ENCODE peak calls at places on chromosome 6, in six cellular contexts. One of them, this sample, is unnamed.

GRCh38 chr6:57207141-57207540 is 15.0 kb downstream of the RAB23 start:
- DNase-seq in CD8-positive, alpha-beta memory T cell: no peak
- DNase-seq in SK-N-SH: no peak
- DNase-seq in A549: no peak
- DNase-seq in T follicular helper cell: no peak
- DNase-seq in HFFc6: peak; percentile 49
- DNase-seq in this sample: no peak

GRCh38 chr6:16855460-16855859 is 94.2 kb upstream of the ATXN1 start:
- DNase-seq in CD8-positive, alpha-beta memory T cell: no peak
- DNase-seq in SK-N-SH: no peak
- DNase-seq in A549: no peak
- DNase-seq in T follicular helper cell: no peak
- DNase-seq in HFFc6: no peak
- DNase-seq in this sample: no peak

GRCh38 chr6:43491750-43492661 is 14.6 kb downstream of the TJAP1 start:
- DNase-seq in CD8-positive, alpha-beta memory T cell: no peak
- DNase-seq in SK-N-SH: peak; percentile 52
- DNase-seq in A549: no peak
- DNase-seq in T follicular helper cell: no peak
- DNase-seq in HFFc6: peak; percentile 74
- DNase-seq in this sample: no peak

GRCh38 chr6:158571826-158572652 is 12.1 kb downstream of the TMEM181 start:
- DNase-seq in CD8-positive, alpha-beta memory T cell: no peak
- DNase-seq in SK-N-SH: no peak
- DNase-seq in A549: no peak
- DNase-seq in T follicular helper cell: no peak
- DNase-seq in HFFc6: no peak
- DNase-seq in this sample: no peak

GRCh38 chr6:51963980-51964379 is 123.4 kb downstream of the PKHD1 start:
- DNase-seq in CD8-positive, alpha-beta memory T cell: no peak
- DNase-seq in SK-N-SH: no peak
- DNase-seq in A549: no peak
- DNase-seq in T follicular helper cell: no peak
- DNase-seq in HFFc6: no peak
- DNase-seq in this sample: no peak

GRCh38 chr6:106512958-106513480 is 116.3 kb downstream of the RTN4IP1 start:
- DNase-seq in CD8-positive, alpha-beta memory T cell: no peak
- DNase-seq in SK-N-SH: no peak
- DNase-seq in A549: no peak
- DNase-seq in T follicular helper cell: no peak
- DNase-seq in HFFc6: no peak
- DNase-seq in this sample: no peak

GRCh38 chr6:149061933-149062332 is 255.6 kb upstream of the TAB2 start:
- DNase-seq in CD8-positive, alpha-beta memory T cell: no peak
- DNase-seq in SK-N-SH: no peak
- DNase-seq in A549: no peak
- DNase-seq in T follicular helper cell: no peak
- DNase-seq in HFFc6: no peak
- DNase-seq in this sample: no peak

GRCh38 chr6:89385846-89386245 is 26.2 kb downstream of the RRAGD start:
- DNase-seq in CD8-positive, alpha-beta memory T cell: no peak
- DNase-seq in SK-N-SH: no peak
- DNase-seq in A549: no peak
- DNase-seq in T follicular helper cell: no peak
- DNase-seq in HFFc6: no peak
- DNase-seq in this sample: no peak

GRCh38 chr6:28207244-28208179 is 17.6 kb upstream of the ZSCAN9 start:
- DNase-seq in CD8-positive, alpha-beta memory T cell: no peak
- DNase-seq in SK-N-SH: peak; percentile 42
- DNase-seq in A549: no peak
- DNase-seq in T follicular helper cell: no peak
- DNase-seq in HFFc6: no peak
- DNase-seq in this sample: peak; percentile 79

GRCh38 chr6:136962661-136963060 is 40.6 kb downstream of the SLC35D3 start:
- DNase-seq in CD8-positive, alpha-beta memory T cell: no peak
- DNase-seq in SK-N-SH: peak; percentile 58
- DNase-seq in A549: no peak
- DNase-seq in T follicular helper cell: no peak
- DNase-seq in HFFc6: no peak
- DNase-seq in this sample: peak; percentile 35

GRCh38 chr6:24996145-24996836 is 60.5 kb upstream of the RIPOR2 start:
- DNase-seq in CD8-positive, alpha-beta memory T cell: no peak
- DNase-seq in SK-N-SH: no peak
- DNase-seq in A549: no peak
- DNase-seq in T follicular helper cell: no peak
- DNase-seq in HFFc6: no peak
- DNase-seq in this sample: no peak

GRCh38 chr6:75337805-75338204 is 53.2 kb upstream of the TMEM30A start:
- DNase-seq in CD8-positive, alpha-beta memory T cell: no peak
- DNase-seq in SK-N-SH: no peak
- DNase-seq in A549: no peak
- DNase-seq in T follicular helper cell: no peak
- DNase-seq in HFFc6: no peak
- DNase-seq in this sample: no peak

GRCh38 chr6:166268431-166268830 is 39.8 kb downstream of the PRR18 start:
- DNase-seq in CD8-positive, alpha-beta memory T cell: no peak
- DNase-seq in SK-N-SH: no peak
- DNase-seq in A549: no peak
- DNase-seq in T follicular helper cell: no peak
- DNase-seq in HFFc6: no peak
- DNase-seq in this sample: no peak

GRCh38 chr6:106163446-106163965 is 77.4 kb downstream of the PRDM1 start:
- DNase-seq in CD8-positive, alpha-beta memory T cell: peak; percentile 44
- DNase-seq in SK-N-SH: no peak
- DNase-seq in A549: no peak
- DNase-seq in T follicular helper cell: no peak
- DNase-seq in HFFc6: peak; percentile 82
- DNase-seq in this sample: peak; percentile 29

GRCh38 chr6:110422444-110422822 is 7.1 kb upstream of the DDO start:
- DNase-seq in CD8-positive, alpha-beta memory T cell: no peak
- DNase-seq in SK-N-SH: no peak
- DNase-seq in A549: no peak
- DNase-seq in T follicular helper cell: no peak
- DNase-seq in HFFc6: no peak
- DNase-seq in this sample: no peak

GRCh38 chr6:38453302-38453701 is 186.4 kb downstream of the BTBD9 start:
- DNase-seq in CD8-positive, alpha-beta memory T cell: no peak
- DNase-seq in SK-N-SH: no peak
- DNase-seq in A549: no peak
- DNase-seq in T follicular helper cell: no peak
- DNase-seq in HFFc6: no peak
- DNase-seq in this sample: no peak

GRCh38 chr6:53199156-53199555 is 50.5 kb upstream of the GCM1 start:
- DNase-seq in CD8-positive, alpha-beta memory T cell: no peak
- DNase-seq in SK-N-SH: no peak
- DNase-seq in A549: no peak
- DNase-seq in T follicular helper cell: no peak
- DNase-seq in HFFc6: no peak
- DNase-seq in this sample: no peak

GRCh38 chr6:159036673-159037072 is 8.1 kb downstream of the TAGAP start:
- DNase-seq in CD8-positive, alpha-beta memory T cell: no peak
- DNase-seq in SK-N-SH: no peak
- DNase-seq in A549: no peak
- DNase-seq in T follicular helper cell: no peak
- DNase-seq in HFFc6: no peak
- DNase-seq in this sample: no peak

GRCh38 chr6:39899540-39900295 is 34.5 kb downstream of the MOCS1 start:
- DNase-seq in CD8-positive, alpha-beta memory T cell: no peak
- DNase-seq in SK-N-SH: no peak
- DNase-seq in A549: no peak
- DNase-seq in T follicular helper cell: no peak
- DNase-seq in HFFc6: peak; percentile 37
- DNase-seq in this sample: no peak

GRCh38 chr6:118509009-118509617 is 39.0 kb upstream of the PLN start:
- DNase-seq in CD8-positive, alpha-beta memory T cell: no peak
- DNase-seq in SK-N-SH: peak; percentile 22
- DNase-seq in A549: peak; percentile 2
- DNase-seq in T follicular helper cell: no peak
- DNase-seq in HFFc6: peak; percentile 14
- DNase-seq in this sample: peak; percentile 25

GRCh38 chr6:108133594-108134179 is 32.1 kb upstream of the NR2E1 start:
- DNase-seq in CD8-positive, alpha-beta memory T cell: no peak
- DNase-seq in SK-N-SH: peak; percentile 78
- DNase-seq in A549: peak; percentile 58
- DNase-seq in T follicular helper cell: no peak
- DNase-seq in HFFc6: peak; percentile 52
- DNase-seq in this sample: peak; percentile 97

GRCh38 chr6:35052694-35053565 is 88.2 kb downstream of the TCP11 start:
- DNase-seq in CD8-positive, alpha-beta memory T cell: no peak
- DNase-seq in SK-N-SH: no peak
- DNase-seq in A549: no peak
- DNase-seq in T follicular helper cell: no peak
- DNase-seq in HFFc6: no peak
- DNase-seq in this sample: peak; percentile 70

GRCh38 chr6:128655978-128656498 is 135.6 kb upstream of the PTPRK start:
- DNase-seq in CD8-positive, alpha-beta memory T cell: no peak
- DNase-seq in SK-N-SH: no peak
- DNase-seq in A549: peak; percentile 25
- DNase-seq in T follicular helper cell: no peak
- DNase-seq in HFFc6: peak; percentile 89
- DNase-seq in this sample: peak; percentile 15

GRCh38 chr6:8006208-8006607 is 58.0 kb downstream of the BLOC1S5 start:
- DNase-seq in CD8-positive, alpha-beta memory T cell: no peak
- DNase-seq in SK-N-SH: peak; percentile 57
- DNase-seq in A549: peak; percentile 53
- DNase-seq in T follicular helper cell: no peak
- DNase-seq in HFFc6: peak; percentile 40
- DNase-seq in this sample: peak; percentile 24

GRCh38 chr6:77543601-77544000 is 80.3 kb upstream of the HTR1B start:
- DNase-seq in CD8-positive, alpha-beta memory T cell: no peak
- DNase-seq in SK-N-SH: no peak
- DNase-seq in A549: no peak
- DNase-seq in T follicular helper cell: no peak
- DNase-seq in HFFc6: no peak
- DNase-seq in this sample: no peak

GRCh38 chr6:108630050-108630714 is 69.5 kb downstream of the FOXO3 start:
- DNase-seq in CD8-positive, alpha-beta memory T cell: no peak
- DNase-seq in SK-N-SH: no peak
- DNase-seq in A549: no peak
- DNase-seq in T follicular helper cell: no peak
- DNase-seq in HFFc6: no peak
- DNase-seq in this sample: no peak

GRCh38 chr6:149335924-149336323 is 18.4 kb downstream of the TAB2 start:
- DNase-seq in CD8-positive, alpha-beta memory T cell: no peak
- DNase-seq in SK-N-SH: no peak
- DNase-seq in A549: no peak
- DNase-seq in T follicular helper cell: no peak
- DNase-seq in HFFc6: peak; percentile 79
- DNase-seq in this sample: no peak

GRCh38 chr6:26327450-26328264 is 37.3 kb upstream of the BTN3A2 start:
- DNase-seq in CD8-positive, alpha-beta memory T cell: peak; percentile 47
- DNase-seq in SK-N-SH: peak; percentile 21
- DNase-seq in A549: no peak
- DNase-seq in T follicular helper cell: no peak
- DNase-seq in HFFc6: peak; percentile 74
- DNase-seq in this sample: peak; percentile 83

This sample was measured in neural progenitor cell.